ENCODE peak calls at places on chromosomes 7 and 10, in nine cellular contexts. F, R, C, I, J, V, D, B and W are unnamed samples.

GRCh38 chr10:67017218-67017617 is 91.4 kb downstream of the LRRTM3 start:
- DNase-seq in I (no peak), D (no peak), B (no peak), J (no peak), C (no peak), R (no peak), V (no peak), F (no peak), W (no peak)

GRCh38 chr7:136064098-136064497 is 86.9 kb upstream of the MTPN start:
- DNase-seq in R (no peak), B (peak; percentile 43), J (no peak), V (no peak), F (no peak), D (no peak), C (no peak), I (no peak), W (no peak)

GRCh38 chr10:101614957-101615759 is 27.0 kb downstream of the DPCD start:
- DNase-seq in I (no peak), R (no peak), V (no peak), C (no peak), D (no peak), B (no peak), J (no peak), F (no peak), W (no peak)

GRCh38 chr7:104267701-104268368 is 60.0 kb upstream of the ORC5 start:
- DNase-seq in I (no peak), V (no peak), D (peak; percentile 39), J (no peak), R (no peak), B (peak; percentile 24), C (no peak), F (no peak), W (peak; percentile 9)

GRCh38 chr7:70569335-70569819 is 562.6 kb upstream of the GALNT17 start:
- DNase-seq in F (no peak), V (no peak), C (no peak), J (no peak), I (no peak), R (no peak), D (no peak), B (no peak), W (no peak)

GRCh38 chr7:46485481-46486065 is 564.5 kb upstream of the IGFBP3 start:
- DNase-seq in J (no peak), R (no peak), D (peak; percentile 59), C (no peak), F (no peak), V (no peak), I (no peak), B (peak; percentile 64), W (no peak)

GRCh38 chr10:79048639-79049550 is 19.9 kb upstream of the ZMIZ1 start:
- DNase-seq in V (no peak), B (no peak), R (no peak), J (no peak), F (peak; percentile 35), D (no peak), C (peak; percentile 59), I (no peak), W (no peak)

GRCh38 chr10:74227697-74228424 is 76.8 kb downstream of the ADK start:
- DNase-seq in J (no peak), I (peak; percentile 27), D (peak; percentile 24), F (no peak), C (no peak), V (no peak), R (no peak), B (peak; percentile 26), W (peak; percentile 10)

GRCh38 chr10:68560916-68561691 is 967 bp downstream of the TET1 start:
- DNase-seq in V (peak; percentile 19), I (peak; percentile 4), B (peak; percentile 67), C (no peak), R (no peak), D (no peak), F (peak; percentile 34), J (peak; percentile 64), W (no peak)

GRCh38 chr7:98234429-98235147 is 17.4 kb downstream of the TECPR1 start:
- DNase-seq in J (no peak), D (peak; percentile 19), F (no peak), I (no peak), B (peak; percentile 37), V (no peak), C (no peak), R (no peak), W (no peak)

GRCh38 chr10:95661818-95662217 is 5.3 kb upstream of the ALDH18A1 start:
- DNase-seq in D (no peak), B (no peak), R (no peak), C (no peak), J (peak; percentile 42), I (no peak), V (no peak), F (no peak), W (no peak)

GRCh38 chr10:15678851-15679250 is 40.9 kb downstream of the ITGA8 start:
- DNase-seq in V (no peak), F (no peak), D (no peak), J (no peak), B (no peak), R (no peak), I (no peak), C (no peak), W (no peak)

GRCh38 chr10:93438796-93439253 is 43.3 kb downstream of the MYOF start:
- DNase-seq in J (peak; percentile 70), F (peak; percentile 61), V (peak; percentile 81), I (no peak), C (peak; percentile 76), B (no peak), R (no peak), D (no peak), W (peak; percentile 54)

GRCh38 chr7:69219381-69219780 is 378.9 kb upstream of the AUTS2 start:
- DNase-seq in R (no peak), V (no peak), J (no peak), C (no peak), B (no peak), F (no peak), D (no peak), I (no peak), W (no peak)

GRCh38 chr10:12409171-12409570 is 59.8 kb downstream of the CAMK1D start:
- DNase-seq in J (no peak), V (no peak), B (no peak), R (no peak), F (no peak), D (no peak), C (no peak), I (no peak), W (no peak)
- H3K27ac ChIP-seq in J (no peak overlapping the region), V (no peak overlapping the region), B (no peak overlapping the region), R (no peak overlapping the region), F (no peak overlapping the region), D (no peak overlapping the region), C (no peak overlapping the region), I (no peak overlapping the region), W (no peak overlapping the region)

DNA sequence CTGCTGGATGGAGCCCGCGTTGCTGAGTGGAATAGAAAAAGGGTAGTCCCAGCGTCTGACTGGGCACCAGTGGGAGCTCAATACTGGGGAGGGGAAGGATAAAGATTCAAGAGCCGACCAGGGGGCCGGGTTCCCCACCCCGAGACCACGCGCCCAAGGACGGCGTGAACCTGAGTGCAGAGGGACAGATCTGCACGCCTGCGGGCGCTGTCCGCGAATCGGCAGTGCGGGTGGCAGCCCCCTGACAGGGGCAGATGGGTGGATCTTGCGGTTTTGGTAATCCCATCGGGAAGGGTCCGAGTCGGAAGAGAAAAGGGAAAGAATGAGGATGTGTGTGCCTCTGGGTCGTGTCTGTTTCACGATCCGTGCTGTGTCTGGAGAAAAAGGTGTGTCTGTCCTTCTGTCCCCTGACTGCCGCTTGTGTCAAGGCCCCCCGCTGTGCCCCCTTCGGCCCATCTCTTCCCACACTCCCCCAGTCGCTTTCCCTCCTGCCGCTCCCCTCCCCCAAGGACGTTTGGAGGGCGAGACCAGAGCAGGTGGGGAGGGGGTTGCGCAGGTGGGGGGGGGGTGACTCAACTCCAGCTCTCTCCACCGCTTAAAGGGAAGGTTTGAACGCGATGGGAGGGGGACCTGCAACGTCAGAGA is 711 bp upstream of the VGF start:
- DNase-seq in B (no peak), D (no peak), V (no peak), I (no peak), R (no peak), C (no peak), F (no peak), J (no peak), W (no peak)
- H3K4me3 ChIP-seq in B (no peak overlapping the region), D (peak overlapping the region; percentile 20), V (no peak overlapping the region), I (no peak overlapping the region), R (peak overlapping the region; percentile 21), C (no peak overlapping the region), F (no peak overlapping the region), J (peak overlapping the region; percentile 1), W (no peak overlapping the region)

GRCh38 chr10:131729361-131729760 is 171.4 kb upstream of the PPP2R2D start:
- DNase-seq in C (peak; percentile 51), V (no peak), B (no peak), J (no peak), I (no peak), R (no peak), D (no peak), F (no peak), W (no peak)

GRCh38 chr10:131728829-131729228 is 172.0 kb upstream of the PPP2R2D start:
- DNase-seq in F (no peak), D (no peak), C (peak; percentile 31), V (no peak), I (no peak), J (no peak), B (no peak), R (no peak), W (no peak)

GRCh38 chr10:131730771-131731497 is 169.9 kb upstream of the PPP2R2D start:
- DNase-seq in J (no peak), C (peak; percentile 54), B (no peak), D (no peak), V (no peak), R (no peak), F (no peak), I (no peak), W (no peak)

GRCh38 chr10:131731780-131732630 is 168.8 kb upstream of the PPP2R2D start:
- DNase-seq in B (no peak), F (no peak), J (no peak), R (no peak), V (no peak), C (peak; percentile 20), I (no peak), D (no peak), W (no peak)

DNA sequence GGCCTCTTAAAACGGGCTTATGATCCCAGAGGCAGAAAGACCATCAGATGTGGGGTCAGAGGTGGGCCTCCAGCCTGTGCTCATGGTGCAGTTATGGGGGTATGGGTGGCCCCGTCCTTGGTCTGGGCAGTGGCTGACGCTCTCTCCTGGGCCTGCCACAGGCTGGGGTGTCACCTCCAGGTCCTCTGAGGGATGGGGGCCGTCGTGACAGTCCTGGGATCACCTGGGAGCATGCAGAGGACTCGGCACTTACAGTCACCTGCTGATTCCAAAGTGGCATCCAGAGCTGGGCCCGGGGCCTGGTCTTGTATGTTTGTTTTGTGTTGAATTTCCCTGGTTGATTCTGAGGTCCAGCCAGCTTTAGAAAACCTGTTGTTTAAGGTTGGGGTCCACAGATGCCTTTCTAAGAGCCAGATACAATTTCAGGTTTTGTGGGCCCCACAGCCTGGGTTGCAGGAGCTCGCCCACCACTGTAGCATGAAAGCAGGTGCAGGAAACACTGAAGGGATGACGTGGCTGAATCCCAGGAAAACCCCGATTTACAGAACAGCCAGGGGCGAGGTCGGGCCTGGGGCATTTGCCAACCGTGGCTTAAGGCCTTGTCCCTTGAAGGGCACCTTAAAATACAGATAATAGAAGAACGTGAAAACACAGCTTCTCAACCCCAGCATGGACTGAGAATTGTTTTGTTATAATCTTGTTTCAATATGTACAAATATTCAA is 170.7 kb upstream of the PPP2R2D start:
- DNase-seq in D (no peak), F (no peak), V (no peak), I (no peak), J (no peak), R (no peak), C (peak; percentile 25), B (no peak), W (no peak)
- H3K27ac ChIP-seq in D (no peak overlapping the region), F (no peak overlapping the region), V (no peak overlapping the region), I (no peak overlapping the region), J (no peak overlapping the region), R (no peak overlapping the region), C (no peak overlapping the region), B (no peak overlapping the region), W (no peak overlapping the region)

GRCh38 chr10:131982796-131983195 is 1.1 kb upstream of the BNIP3 start:
- DNase-seq in D (no peak), C (no peak), B (no peak), V (no peak), R (no peak), I (no peak), F (no peak), J (no peak), W (no peak)
- H3K4me3 ChIP-seq in D (no peak overlapping the region), C (peak overlapping the region; percentile 94), B (no peak overlapping the region), V (peak overlapping the region; percentile 28), R (peak overlapping the region; percentile 99), I (no peak overlapping the region), F (no peak overlapping the region), J (peak overlapping the region; percentile 78), W (peak overlapping the region; percentile 75)